ENCODE peak calls at places on chromosomes 12 and 14, in eight cellular contexts. I, D, J, L, T, N, C and O are unnamed samples.

GRCh38 chr14:84323963-84324362 is 1206.0 kb upstream of the FLRT2 start:
- DNase-seq in I (no peak), D (no peak), T (no peak), C (no peak), N (no peak), L (no peak), J (no peak), O (no peak)

GRCh38 chr14:94681300-94682060 is 69.3 kb downstream of the SERPINA3 start:
- DNase-seq in T (no peak), J (no peak), L (peak), N (no peak), I (no peak), C (no peak), D (no peak), O (peak)

GRCh38 chr12:119835068-119835467 is 42.1 kb downstream of the CIT start:
- DNase-seq in T (no peak), C (no peak), N (no peak), D (no peak), J (no peak), I (no peak), L (no peak), O (no peak)

GRCh38 chr12:13790317-13790716 is 191.1 kb downstream of the GRIN2B start:
- DNase-seq in D (no peak), T (no peak), J (no peak), L (no peak), I (no peak), N (no peak), C (no peak), O (no peak)

GRCh38 chr12:110776410-110776809 is 33.7 kb upstream of the PPP1CC start:
- DNase-seq in I (no peak), J (no peak), L (no peak), T (no peak), N (no peak), D (no peak), C (no peak), O (no peak)

GRCh38 chr12:102388469-102388868 is 91.9 kb downstream of the IGF1 start:
- DNase-seq in J (no peak), C (no peak), I (no peak), D (no peak), N (no peak), T (no peak), L (no peak), O (no peak)

GRCh38 chr12:110349521-110350151 is 53.9 kb downstream of the ANAPC7 start:
- DNase-seq in N (no peak), J (no peak), T (no peak), D (no peak), I (no peak), L (no peak), C (no peak), O (no peak)

GRCh38 chr14:25056688-25057078 is 6.7 kb upstream of the STXBP6 start:
- DNase-seq in D (no peak), I (no peak), T (no peak), L (no peak), C (no peak), J (no peak), N (no peak), O (no peak)

GRCh38 chr12:115756804-115757203 is 520.7 kb downstream of the MED13L start:
- DNase-seq in I (no peak), L (no peak), T (no peak), N (no peak), J (no peak), D (no peak), C (no peak), O (no peak)

GRCh38 chr12:48695859-48696258 is 13.8 kb upstream of the KANSL2 start:
- DNase-seq in N (no peak), C (no peak), J (no peak), L (no peak), I (no peak), T (no peak), D (no peak), O (no peak)

GRCh38 chr12:69068431-69068830 is 135.5 kb upstream of the CPM start:
- DNase-seq in C (no peak), N (peak), D (no peak), T (no peak), J (no peak), I (no peak), L (no peak), O (no peak)

GRCh38 chr12:122871851-122872785 is 23.8 kb downstream of the VPS37B start:
- DNase-seq in I (peak), C (peak), J (peak), D (no peak), T (no peak), L (peak), N (no peak), O (peak)

DNA sequence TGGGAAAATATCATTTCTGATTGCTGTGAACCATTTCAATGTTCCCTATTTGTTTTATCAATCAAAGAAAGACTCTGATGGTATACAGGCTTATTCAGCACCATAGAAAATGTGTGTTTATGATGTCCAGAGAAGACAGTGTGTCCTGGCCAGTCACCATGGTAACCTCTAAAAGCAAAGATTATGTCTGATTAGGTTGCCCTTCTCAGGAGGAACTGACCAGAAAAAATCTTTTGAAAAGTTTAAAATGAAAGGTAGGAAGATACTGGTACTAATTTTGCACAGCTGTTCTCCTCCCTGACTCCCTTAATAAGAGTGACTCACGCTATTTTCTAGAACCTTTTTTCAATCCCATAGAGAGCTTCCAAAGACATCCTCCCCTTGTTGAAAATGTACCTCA is 391.8 kb upstream of the DCN start:
- DNase-seq in T (no peak), I (no peak), C (no peak), D (no peak), L (no peak), N (no peak), J (no peak), O (no peak)
- H3K4me3 ChIP-seq in T (no peak), I (no peak), C (peak), D (no peak), L (no peak), N (no peak), J (peak), O (no peak)

DNA sequence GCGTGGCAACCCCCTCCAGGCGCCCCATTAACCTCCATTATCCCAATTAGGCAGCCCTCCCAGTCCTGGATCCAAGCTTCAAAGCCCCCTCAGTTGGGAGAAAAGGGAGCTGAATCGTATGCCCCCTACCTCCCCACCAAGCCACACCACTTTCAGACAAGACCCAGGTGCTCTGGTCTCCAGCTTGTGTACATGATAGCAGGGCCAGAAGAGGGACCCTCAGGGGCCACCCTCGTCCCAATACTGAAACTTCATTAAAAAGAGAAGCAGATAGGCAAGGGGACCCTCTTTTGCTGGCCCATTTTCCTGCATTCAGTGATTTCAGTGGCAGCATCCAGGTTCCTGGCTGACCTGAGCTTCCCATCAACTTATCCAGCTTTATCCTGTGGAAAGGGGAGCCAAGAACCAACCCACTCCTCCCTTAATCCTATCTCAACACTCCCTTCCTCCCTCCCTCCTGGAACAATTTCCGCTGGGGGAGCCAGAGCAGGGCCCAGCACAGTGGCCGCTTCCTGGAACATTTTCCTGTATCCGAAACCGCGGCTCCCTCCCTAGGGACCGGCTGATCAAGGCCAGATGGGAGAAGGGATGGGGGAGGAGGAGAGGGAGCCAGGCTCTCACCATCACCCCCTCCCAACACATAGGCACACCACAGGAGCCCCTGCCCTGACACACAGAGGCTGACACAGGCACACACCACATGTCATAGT is 9.5 kb upstream of the SP7 start:
- DNase-seq in C (peak), T (no peak), J (peak), I (peak), L (peak), D (no peak), N (no peak), O (no peak)
- H3K4me3 ChIP-seq in C (peak), T (peak), J (peak), I (peak), L (peak), D (no peak), N (no peak), O (peak)

GRCh38 chr12:26935636-26936378 is 2.0 kb downstream of the INTS13 start:
- DNase-seq in T (no peak), L (no peak), I (no peak), J (no peak), D (no peak), N (no peak), C (no peak), O (no peak)
- H3K4me3 ChIP-seq in T (no peak), L (peak), I (no peak), J (no peak), D (no peak), N (no peak), C (no peak), O (peak)

DNA sequence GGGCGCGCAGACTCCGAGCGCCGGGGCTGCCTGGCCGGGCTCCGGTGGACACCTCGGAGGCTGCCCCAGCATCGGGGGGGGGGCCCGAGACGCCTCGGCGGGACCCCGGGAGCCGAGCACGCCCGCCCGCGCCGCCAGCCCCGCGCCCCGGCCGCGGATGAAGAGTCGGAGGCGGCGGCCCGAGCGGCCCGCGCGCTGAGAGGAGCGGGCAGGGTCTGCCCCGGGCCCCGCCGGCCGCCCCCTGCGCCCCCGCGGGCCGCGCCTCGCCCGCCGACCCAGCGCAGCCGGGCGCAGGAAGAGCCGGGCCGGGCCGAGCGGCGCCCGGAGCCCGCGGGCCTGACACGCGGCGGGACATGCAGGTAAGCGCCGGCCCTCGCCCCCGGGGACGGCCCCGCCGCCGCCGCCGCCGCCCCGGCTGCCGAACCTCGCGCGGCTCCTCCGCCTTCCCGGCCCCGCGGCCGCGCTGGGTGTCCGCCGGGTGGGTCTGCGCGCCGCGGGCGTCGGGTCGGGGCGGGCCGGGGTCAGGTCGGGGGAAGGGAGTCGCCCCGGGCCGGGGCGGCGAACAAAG is 63.7 kb downstream of the FBXL14 start:
- DNase-seq in T (no peak), N (no peak), I (no peak), L (peak), C (no peak), J (no peak), D (no peak), O (no peak)
- H3K4me3 ChIP-seq in T (peak), N (peak), I (no peak), L (peak), C (peak), J (peak), D (peak), O (peak)

GRCh38 chr12:133080619-133081407 is at the start of gene ZNF140:
- DNase-seq in T (peak), J (peak), L (peak), I (peak), D (peak), C (peak), N (peak), O (peak)

GRCh38 chr12:133080051-133080618 is 588 bp upstream of the ZNF140 start:
- DNase-seq in T (peak), C (peak), J (peak), N (peak), D (peak), I (peak), L (peak), O (peak)

GRCh38 chr12:133081408-133081806 is 684 bp downstream of the ZNF140 start:
- DNase-seq in I (no peak), N (peak), J (no peak), D (no peak), C (peak), T (no peak), L (no peak), O (no peak)

GRCh38 chr12:133083345-133083744 is 2.6 kb downstream of the ZNF140 start:
- DNase-seq in J (no peak), N (no peak), T (no peak), D (no peak), I (no peak), C (no peak), L (no peak), O (no peak)
- H3K4me3 ChIP-seq in J (no peak), N (no peak), T (no peak), D (no peak), I (no peak), C (no peak), L (no peak), O (no peak)